ENCODE peak calls at places on chromosomes 3 and 15, in seven cellular contexts. O is cerebellar cortex; T is fibroblast of lung; D is AG04450; B is activated T-cell treated with anti-CD3 and anti-CD28 coated beads, Interleukin-2, amount 50 U/mL, for 72 hours; P is epithelial cell of esophagus; I is aorta. C is an unnamed sample.

GRCh38 chr3:89098964-89099585 is 8.3 kb upstream of the EPHA3 start:
- DNase-seq in O (peak), T (peak), D (peak), B (peak), P (peak), I (no peak), C (peak)

GRCh38 chr3:161503271-161503670 is 6.7 kb downstream of the OTOL1 start:
- DNase-seq in O (no peak), T (no peak), D (no peak), B (no peak), P (no peak), I (no peak), C (no peak)

GRCh38 chr15:32651229-32651837 is 9.8 kb downstream of the SCG5 start:
- DNase-seq in O (peak), T (peak), D (peak), B (peak), P (peak), I (no peak), C (no peak)

GRCh38 chr3:184568918-184569829 is 7.6 kb downstream of the EPHB3 start:
- DNase-seq in O (peak), T (peak), D (peak), B (peak), P (peak), I (peak), C (peak)

GRCh38 chr3:72892081-72892763 is 4.4 kb downstream of the GXYLT2 start:
- DNase-seq in O (no peak), T (peak), D (peak), B (no peak), P (peak), I (no peak), C (no peak)

GRCh38 chr3:120047686-120048085 is 46.6 kb downstream of the GSK3B start:
- DNase-seq in O (no peak), T (no peak), D (no peak), B (no peak), P (no peak), I (no peak), C (no peak)

GRCh38 chr3:124607163-124607562 is 123.1 kb upstream of the UMPS start:
- DNase-seq in O (no peak), T (peak), D (peak), B (no peak), P (peak), I (no peak), C (no peak)

GRCh38 chr15:65819563-65819960 is 27.5 kb upstream of the DENND4A start:
- DNase-seq in O (no peak), T (no peak), D (no peak), B (no peak), P (no peak), I (no peak), C (no peak)

GRCh38 chr3:46858996-46859710 is 4.1 kb downstream of the MYL3 start:
- DNase-seq in O (no peak), T (no peak), D (no peak), B (no peak), P (no peak), I (peak), C (peak)

GRCh38 chr3:46389306-46389705 is 17.6 kb downstream of the CCR5AS start:
- DNase-seq in O (no peak), T (no peak), D (no peak), B (no peak), P (no peak), I (no peak), C (no peak)

GRCh38 chr3:46908294-46908985 is 30.9 kb downstream of the PTH1R start:
- DNase-seq in O (no peak), T (peak), D (no peak), B (no peak), P (peak), I (peak), C (peak)

GRCh38 chr3:54053201-54053600 is 69.2 kb upstream of the CACNA2D3 start:
- DNase-seq in O (no peak), T (peak), D (no peak), B (no peak), P (no peak), I (no peak), C (peak)

GRCh38 chr15:92197761-92198160 is 195.9 kb upstream of the ST8SIA2 start:
- DNase-seq in O (no peak), T (no peak), D (no peak), B (no peak), P (no peak), I (no peak), C (no peak)

GRCh38 chr3:151011427-151011826 is 38.9 kb upstream of the CLRN1 start:
- DNase-seq in O (no peak), T (peak), D (no peak), B (no peak), P (peak), I (no peak), C (no peak)

GRCh38 chr3:49415931-49416601 is 3.8 kb downstream of the TCTA start:
- DNase-seq in O (no peak), T (no peak), D (no peak), B (peak), P (peak), I (peak), C (no peak)

GRCh38 chr3:128311441-128311844 is 155.2 kb downstream of the DNAJB8 start:
- DNase-seq in O (no peak), T (no peak), D (no peak), B (no peak), P (no peak), I (no peak), C (no peak)

GRCh38 chr3:128969993-128970740 is 23.7 kb downstream of the CFAP92 start:
- DNase-seq in O (peak), T (peak), D (no peak), B (peak), P (peak), I (peak), C (peak)

GRCh38 chr3:2166552-2166951 is 67.9 kb downstream of the CNTN4 start:
- DNase-seq in O (no peak), T (no peak), D (no peak), B (no peak), P (peak), I (no peak), C (no peak)

GRCh38 chr3:138907541-138907940 is 39.4 kb downstream of the FOXL2 start:
- DNase-seq in O (no peak), T (no peak), D (no peak), B (no peak), P (no peak), I (no peak), C (no peak)

GRCh38 chr3:151203053-151203420 is at the start of gene GPR171:
- DNase-seq in O (no peak), T (no peak), D (no peak), B (peak), P (no peak), I (no peak), C (no peak)